ENCODE peak calls at places on chromosome 11, in eight cellular contexts. One of them, this sample, is unnamed.

GRCh38 chr11:61129608-61130523 is 27.6 kb downstream of the CD5 start:
- DNase-seq in neural crest cell: peak; percentile 92
- DNase-seq in CD4-positive, alpha-beta T cell: peak; percentile 89
- DNase-seq in HL-60: peak; percentile 90
- DNase-seq in AG09309: peak; percentile 66
- DNase-seq in HFFc6: peak; percentile 91
- DNase-seq in spleen: peak; percentile 98
- DNase-seq in RWPE1: peak; percentile 97
- DNase-seq in this sample: peak; percentile 95

GRCh38 chr11:27209562-27210005 is 153.4 kb downstream of the CCDC34 start:
- DNase-seq in neural crest cell: no peak
- DNase-seq in CD4-positive, alpha-beta T cell: no peak
- DNase-seq in HL-60: no peak
- DNase-seq in AG09309: peak; percentile 66
- DNase-seq in HFFc6: peak; percentile 86
- DNase-seq in spleen: no peak
- DNase-seq in RWPE1: peak; percentile 87
- DNase-seq in this sample: peak; percentile 81

GRCh38 chr11:130623909-130624668 is 175.6 kb downstream of the ADAMTS15 start:
- DNase-seq in neural crest cell: no peak
- DNase-seq in CD4-positive, alpha-beta T cell: no peak
- DNase-seq in HL-60: no peak
- DNase-seq in AG09309: no peak
- DNase-seq in HFFc6: no peak
- DNase-seq in spleen: no peak
- DNase-seq in RWPE1: no peak
- DNase-seq in this sample: no peak

GRCh38 chr11:100550910-100551309 is 136.2 kb upstream of the ARHGAP42 start:
- DNase-seq in neural crest cell: no peak
- DNase-seq in CD4-positive, alpha-beta T cell: no peak
- DNase-seq in HL-60: no peak
- DNase-seq in AG09309: no peak
- DNase-seq in HFFc6: no peak
- DNase-seq in spleen: no peak
- DNase-seq in RWPE1: no peak
- DNase-seq in this sample: no peak

GRCh38 chr11:24324211-24324610 is 172.6 kb upstream of the LUZP2 start:
- DNase-seq in neural crest cell: no peak
- DNase-seq in CD4-positive, alpha-beta T cell: no peak
- DNase-seq in HL-60: no peak
- DNase-seq in AG09309: no peak
- DNase-seq in HFFc6: no peak
- DNase-seq in spleen: no peak
- DNase-seq in RWPE1: no peak
- DNase-seq in this sample: no peak

GRCh38 chr11:102794382-102794781 is 3.6 kb downstream of the MMP1 start:
- DNase-seq in neural crest cell: no peak
- DNase-seq in CD4-positive, alpha-beta T cell: no peak
- DNase-seq in HL-60: peak; percentile 9
- DNase-seq in AG09309: no peak
- DNase-seq in HFFc6: peak; percentile 29
- DNase-seq in spleen: no peak
- DNase-seq in RWPE1: no peak
- DNase-seq in this sample: peak; percentile 33

GRCh38 chr11:100719809-100720221 is 32.7 kb downstream of the ARHGAP42 start:
- DNase-seq in neural crest cell: no peak
- DNase-seq in CD4-positive, alpha-beta T cell: no peak
- DNase-seq in HL-60: no peak
- DNase-seq in AG09309: peak; percentile 69
- DNase-seq in HFFc6: peak; percentile 74
- DNase-seq in spleen: no peak
- DNase-seq in RWPE1: peak; percentile 55
- DNase-seq in this sample: peak; percentile 49

GRCh38 chr11:9755561-9755960 is 91.7 kb downstream of the SWAP70 start:
- DNase-seq in neural crest cell: no peak
- DNase-seq in CD4-positive, alpha-beta T cell: no peak
- DNase-seq in HL-60: no peak
- DNase-seq in AG09309: no peak
- DNase-seq in HFFc6: peak; percentile 45
- DNase-seq in spleen: no peak
- DNase-seq in RWPE1: no peak
- DNase-seq in this sample: no peak

GRCh38 chr11:32597914-32598313 is 14.3 kb downstream of the EIF3M start:
- DNase-seq in neural crest cell: no peak
- DNase-seq in CD4-positive, alpha-beta T cell: no peak
- DNase-seq in HL-60: no peak
- DNase-seq in AG09309: no peak
- DNase-seq in HFFc6: no peak
- DNase-seq in spleen: no peak
- DNase-seq in RWPE1: no peak
- DNase-seq in this sample: no peak

GRCh38 chr11:106961518-106961917 is 56.8 kb downstream of the GUCY1A2 start:
- DNase-seq in neural crest cell: no peak
- DNase-seq in CD4-positive, alpha-beta T cell: no peak
- DNase-seq in HL-60: no peak
- DNase-seq in AG09309: peak; percentile 92
- DNase-seq in HFFc6: peak; percentile 90
- DNase-seq in spleen: no peak
- DNase-seq in RWPE1: peak; percentile 34
- DNase-seq in this sample: no peak

GRCh38 chr11:129408865-129409444 is 33.3 kb downstream of the BARX2 start:
- DNase-seq in neural crest cell: no peak
- DNase-seq in CD4-positive, alpha-beta T cell: no peak
- DNase-seq in HL-60: no peak
- DNase-seq in AG09309: no peak
- DNase-seq in HFFc6: no peak
- DNase-seq in spleen: no peak
- DNase-seq in RWPE1: no peak
- DNase-seq in this sample: no peak

GRCh38 chr11:129412501-129412900 is 36.9 kb downstream of the BARX2 start:
- DNase-seq in neural crest cell: no peak
- DNase-seq in CD4-positive, alpha-beta T cell: no peak
- DNase-seq in HL-60: no peak
- DNase-seq in AG09309: no peak
- DNase-seq in HFFc6: no peak
- DNase-seq in spleen: no peak
- DNase-seq in RWPE1: no peak
- DNase-seq in this sample: peak; percentile 75

GRCh38 chr11:129414144-129414876 is 38.7 kb downstream of the BARX2 start:
- DNase-seq in neural crest cell: no peak
- DNase-seq in CD4-positive, alpha-beta T cell: no peak
- DNase-seq in HL-60: no peak
- DNase-seq in AG09309: no peak
- DNase-seq in HFFc6: no peak
- DNase-seq in spleen: no peak
- DNase-seq in RWPE1: no peak
- DNase-seq in this sample: no peak

GRCh38 chr11:129416080-129416820 is 40.6 kb downstream of the BARX2 start:
- DNase-seq in neural crest cell: no peak
- DNase-seq in CD4-positive, alpha-beta T cell: no peak
- DNase-seq in HL-60: no peak
- DNase-seq in AG09309: no peak
- DNase-seq in HFFc6: no peak
- DNase-seq in spleen: no peak
- DNase-seq in RWPE1: no peak
- DNase-seq in this sample: no peak

GRCh38 chr11:129410561-129410960 is 34.9 kb downstream of the BARX2 start:
- DNase-seq in neural crest cell: no peak
- DNase-seq in CD4-positive, alpha-beta T cell: no peak
- DNase-seq in HL-60: no peak
- DNase-seq in AG09309: no peak
- DNase-seq in HFFc6: no peak
- DNase-seq in spleen: no peak
- DNase-seq in RWPE1: no peak
- DNase-seq in this sample: no peak
- TF ChIP-seq CTCF in neural crest cell: no peak
- TF ChIP-seq CTCF in CD4-positive, alpha-beta T cell: no peak
- TF ChIP-seq CTCF in HL-60: no peak
- TF ChIP-seq CTCF in AG09309: no peak
- TF ChIP-seq CTCF in HFFc6: no peak
- TF ChIP-seq CTCF in spleen: no peak
- TF ChIP-seq CTCF in RWPE1: no peak
- TF ChIP-seq CTCF in this sample: peak; percentile 13

GRCh38 chr11:95508219-95508880 is 277.3 kb upstream of the SESN3 start:
- DNase-seq in neural crest cell: no peak
- DNase-seq in CD4-positive, alpha-beta T cell: no peak
- DNase-seq in HL-60: no peak
- DNase-seq in AG09309: no peak
- DNase-seq in HFFc6: no peak
- DNase-seq in spleen: no peak
- DNase-seq in RWPE1: no peak
- DNase-seq in this sample: no peak

GRCh38 chr11:95505927-95506426 is 275.0 kb upstream of the SESN3 start:
- DNase-seq in neural crest cell: no peak
- DNase-seq in CD4-positive, alpha-beta T cell: no peak
- DNase-seq in HL-60: peak; percentile 39
- DNase-seq in AG09309: peak; percentile 64
- DNase-seq in HFFc6: no peak
- DNase-seq in spleen: no peak
- DNase-seq in RWPE1: no peak
- DNase-seq in this sample: no peak

GRCh38 chr11:95506777-95507176 is 275.8 kb upstream of the SESN3 start:
- DNase-seq in neural crest cell: no peak
- DNase-seq in CD4-positive, alpha-beta T cell: no peak
- DNase-seq in HL-60: no peak
- DNase-seq in AG09309: no peak
- DNase-seq in HFFc6: no peak
- DNase-seq in spleen: no peak
- DNase-seq in RWPE1: no peak
- DNase-seq in this sample: no peak

GRCh38 chr11:95512177-95512576 is 277.4 kb downstream of the FAM76B start:
- DNase-seq in neural crest cell: no peak
- DNase-seq in CD4-positive, alpha-beta T cell: no peak
- DNase-seq in HL-60: no peak
- DNase-seq in AG09309: peak; percentile 91
- DNase-seq in HFFc6: no peak
- DNase-seq in spleen: no peak
- DNase-seq in RWPE1: peak; percentile 34
- DNase-seq in this sample: no peak

DNA sequence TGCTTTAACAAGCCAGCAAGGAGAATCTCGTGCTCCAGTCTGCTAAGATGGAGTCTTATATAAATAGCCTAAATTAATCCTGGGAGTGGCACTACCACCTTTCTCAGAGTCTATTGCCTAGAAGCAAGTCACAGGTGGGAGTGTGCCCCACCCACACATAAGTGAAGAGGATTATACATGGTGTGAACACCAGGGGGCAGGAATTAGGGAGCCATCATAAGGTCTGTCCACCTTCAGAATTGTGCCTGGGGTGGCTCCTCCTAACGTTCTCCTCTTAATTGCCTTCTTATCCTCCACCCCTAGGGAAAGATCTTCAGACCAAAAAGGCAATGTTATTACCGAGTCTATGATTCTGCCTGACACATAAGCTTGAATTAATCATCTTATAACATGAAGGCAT is 276.8 kb upstream of the SESN3 start:
- DNase-seq in neural crest cell: no peak
- DNase-seq in CD4-positive, alpha-beta T cell: no peak
- DNase-seq in HL-60: no peak
- DNase-seq in AG09309: no peak
- DNase-seq in HFFc6: no peak
- DNase-seq in spleen: no peak
- DNase-seq in RWPE1: no peak
- DNase-seq in this sample: no peak
- TF ChIP-seq CTCF in neural crest cell: peak; percentile 24
- TF ChIP-seq CTCF in CD4-positive, alpha-beta T cell: no peak
- TF ChIP-seq CTCF in HL-60: no peak
- TF ChIP-seq CTCF in AG09309: no peak
- TF ChIP-seq CTCF in HFFc6: no peak
- TF ChIP-seq CTCF in spleen: no peak
- TF ChIP-seq CTCF in RWPE1: no peak
- TF ChIP-seq CTCF in this sample: no peak

DNA sequence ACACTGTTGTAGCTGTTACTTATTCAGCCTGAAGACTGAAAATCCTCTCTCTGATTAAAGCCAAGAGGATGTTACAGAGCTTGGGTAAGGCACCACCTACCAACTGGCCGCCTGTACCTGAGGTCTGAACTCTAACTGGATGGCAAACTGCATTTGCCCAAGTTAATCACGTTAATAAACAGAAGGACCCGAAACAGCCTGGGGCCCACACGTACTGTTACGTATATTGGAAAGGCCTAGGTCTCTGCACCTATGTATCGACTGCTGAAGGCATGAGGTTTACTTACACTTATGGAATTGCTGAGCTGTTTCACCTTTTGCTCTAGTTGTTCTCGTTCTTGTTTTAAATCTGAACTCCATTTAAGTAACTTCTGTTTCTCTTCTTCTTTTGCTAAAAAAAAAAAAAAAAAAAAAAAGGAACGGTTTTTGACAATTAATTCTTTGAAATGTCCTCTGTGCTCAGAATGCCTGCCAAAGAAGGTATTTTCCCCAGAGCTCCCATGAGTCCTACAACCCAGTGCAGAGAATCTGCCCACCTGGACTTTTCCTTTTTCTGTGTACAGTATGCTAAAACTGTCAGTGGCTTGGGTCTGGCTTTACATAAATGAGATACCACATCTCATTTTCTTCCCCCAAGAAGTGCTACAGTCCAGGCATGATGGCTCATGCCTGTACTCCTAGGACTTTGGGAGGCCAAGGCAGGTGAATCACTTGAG is 13.1 kb downstream of the LARGE2 start:
- DNase-seq in neural crest cell: no peak
- DNase-seq in CD4-positive, alpha-beta T cell: no peak
- DNase-seq in HL-60: no peak
- DNase-seq in AG09309: no peak
- DNase-seq in HFFc6: no peak
- DNase-seq in spleen: peak; percentile 56
- DNase-seq in RWPE1: no peak
- DNase-seq in this sample: no peak
- TF ChIP-seq CTCF in neural crest cell: no peak
- TF ChIP-seq CTCF in CD4-positive, alpha-beta T cell: no peak
- TF ChIP-seq CTCF in HL-60: no peak
- TF ChIP-seq CTCF in AG09309: no peak
- TF ChIP-seq CTCF in HFFc6: no peak
- TF ChIP-seq CTCF in spleen: no peak
- TF ChIP-seq CTCF in RWPE1: no peak
- TF ChIP-seq CTCF in this sample: no peak

DNA sequence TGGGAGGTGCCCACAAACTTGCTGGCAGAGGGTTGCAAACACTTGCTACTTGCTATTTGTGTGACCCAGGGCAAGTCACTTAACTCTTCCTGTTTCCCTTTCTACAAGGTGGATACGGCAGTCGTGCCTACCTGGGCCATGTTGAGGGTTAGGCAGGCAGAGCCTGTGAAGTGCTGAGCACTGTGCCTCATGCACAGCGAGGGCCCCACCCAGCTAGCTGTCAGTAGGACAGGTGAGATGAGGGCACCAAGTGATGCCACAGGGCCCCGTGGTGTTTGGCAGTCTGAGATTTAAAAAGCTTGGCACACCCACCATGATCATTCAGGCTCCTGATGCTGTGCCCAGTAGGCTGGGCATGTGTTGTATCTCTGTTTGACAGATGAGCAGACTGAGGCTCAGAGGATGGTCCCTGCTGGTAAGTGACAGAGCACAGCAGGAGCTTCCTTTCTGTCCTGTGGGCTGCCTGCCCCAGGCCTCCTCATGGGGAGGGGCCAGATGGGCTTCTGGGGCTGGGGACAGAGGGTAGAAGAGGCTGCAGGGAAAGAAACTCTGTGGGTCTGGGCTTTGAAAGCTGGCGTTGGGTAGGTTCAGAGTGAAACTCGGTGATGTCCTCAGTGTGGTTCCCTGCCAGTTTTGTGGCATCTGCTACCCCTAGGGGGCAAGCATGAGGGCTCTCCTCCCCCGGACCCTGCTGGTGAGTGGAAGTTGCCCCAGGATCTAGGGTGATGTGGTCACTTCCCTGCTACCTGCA is 59.3 kb downstream of the TSPAN18 start:
- DNase-seq in neural crest cell: no peak
- DNase-seq in CD4-positive, alpha-beta T cell: no peak
- DNase-seq in HL-60: no peak
- DNase-seq in AG09309: no peak
- DNase-seq in HFFc6: no peak
- DNase-seq in spleen: peak; percentile 51
- DNase-seq in RWPE1: no peak
- DNase-seq in this sample: peak; percentile 22
- TF ChIP-seq CTCF in neural crest cell: peak; percentile 40
- TF ChIP-seq CTCF in CD4-positive, alpha-beta T cell: no peak
- TF ChIP-seq CTCF in HL-60: peak; percentile 27
- TF ChIP-seq CTCF in AG09309: peak; percentile 15
- TF ChIP-seq CTCF in HFFc6: peak; percentile 40
- TF ChIP-seq CTCF in spleen: no peak
- TF ChIP-seq CTCF in RWPE1: no peak
- TF ChIP-seq CTCF in this sample: no peak

This sample was measured in Calu3.